ENCODE peak calls at places on chromosomes 7 and 10, in four cellular contexts. E is hepatocyte, R is MM.1S, D is OCI-LY7. P is an unnamed sample.

GRCh38 chr7:101239951-101240220 is 2.3 kb upstream of the CLDN15 start:
- DNase-seq in E (no peak), R (no peak), D (no peak), P (no peak)

GRCh38 chr7:46551603-46552002 is 630.5 kb upstream of the IGFBP3 start:
- DNase-seq in E (no peak), D (no peak), R (no peak), P (no peak)

GRCh38 chr10:130254168-130255061 is 118.2 kb downstream of the GLRX3 start:
- DNase-seq in D (no peak), E (no peak), R (no peak), P (no peak)

GRCh38 chr10:62001898-62002297 is 100.4 kb downstream of the ARID5B start:
- DNase-seq in E (no peak), R (no peak), D (no peak), P (no peak)

GRCh38 chr10:131041361-131041916 is 270.1 kb downstream of the TCERG1L start:
- DNase-seq in E (no peak), R (no peak), D (no peak), P (no peak)

GRCh38 chr10:34761443-34761842 is 53.7 kb downstream of the PARD3 start:
- DNase-seq in E (no peak), R (no peak), D (no peak), P (peak; percentile 78)

GRCh38 chr7:151095123-151095797 is 9.0 kb downstream of the AGAP3 start:
- DNase-seq in D (no peak), E (no peak), R (no peak), P (no peak)

GRCh38 chr10:108779501-108779900 is 1143.8 kb downstream of the XPNPEP1 start:
- DNase-seq in D (no peak), E (no peak), R (no peak), P (no peak)

GRCh38 chr7:111753968-111754367 is 191.7 kb upstream of the IMMP2L start:
- DNase-seq in D (no peak), R (no peak), E (no peak), P (no peak)

GRCh38 chr7:130277763-130278643 is 11.3 kb downstream of the CPA2 start:
- DNase-seq in D (no peak), R (no peak), E (peak; percentile 80), P (peak; percentile 24)

GRCh38 chr7:31853380-31853779 is 166.4 kb downstream of the PPP1R17 start:
- DNase-seq in R (no peak), D (no peak), E (no peak), P (no peak)

GRCh38 chr10:63107943-63108437 is 25.1 kb upstream of the NRBF2 start:
- DNase-seq in D (no peak), E (no peak), R (no peak), P (no peak)

GRCh38 chr10:84308481-84309304 is 19.7 kb upstream of the CCSER2 start:
- DNase-seq in D (no peak), R (no peak), E (no peak), P (peak; percentile 48)

GRCh38 chr10:46550076-46550790 is 6.2 kb downstream of the GPRIN2 start:
- DNase-seq in D (no peak), R (no peak), E (no peak), P (no peak)

GRCh38 chr7:103445228-103446020 is 583 bp downstream of the SLC26A5 start:
- DNase-seq in D (no peak), E (peak; percentile 6), R (no peak), P (no peak)

GRCh38 chr7:6614941-6615737 is at the start of gene ZNF853:
- DNase-seq in E (peak; percentile 46), R (no peak), D (no peak), P (no peak)

GRCh38 chr7:132526111-132526741 is 50.0 kb downstream of the PLXNA4 start:
- DNase-seq in E (no peak), D (no peak), R (no peak), P (no peak)

GRCh38 chr7:45712872-45713668 is 138.9 kb downstream of the ADCY1 start:
- DNase-seq in R (no peak), D (no peak), E (peak; percentile 3), P (no peak)

GRCh38 chr7:151608031-151608551 is 88.4 kb upstream of the RHEB start:
- DNase-seq in E (peak; percentile 73), R (no peak), D (no peak), P (peak; percentile 27)

GRCh38 chr7:48537561-48537960 is 366.3 kb downstream of the ABCA13 start:
- DNase-seq in E (peak; percentile 59), D (no peak), R (no peak), P (peak; percentile 69)

GRCh38 chr7:141304291-141304690 is 230.4 kb downstream of the TMEM178B start:
- DNase-seq in R (no peak), D (no peak), E (no peak), P (no peak)

GRCh38 chr7:133853706-133854276 is 273.3 kb upstream of the LRGUK start:
- DNase-seq in D (peak; percentile 63), R (peak; percentile 94), E (peak; percentile 31), P (peak; percentile 92)

GRCh38 chr10:133241501-133242205 is 4.0 kb downstream of the VENTX start:
- DNase-seq in R (peak; percentile 39), E (no peak), D (no peak), P (no peak)

GRCh38 chr7:151018421-151019129 is 5.7 kb downstream of the ATG9B start:
- DNase-seq in R (no peak), D (no peak), E (peak; percentile 68), P (no peak)

GRCh38 chr7:73461782-73462285 is 28.3 kb downstream of the FZD9 start:
- DNase-seq in E (no peak), D (no peak), R (no peak), P (no peak)
- H2AFZ ChIP-seq in E (no peak overlapping the region), D (no peak overlapping the region), R (no peak overlapping the region), P (no peak overlapping the region)

GRCh38 chr7:69108041-69108440 is 490.2 kb upstream of the AUTS2 start:
- DNase-seq in E (no peak), D (no peak), R (no peak), P (no peak)
- H2AFZ ChIP-seq in E (no peak overlapping the region), D (no peak overlapping the region), R (no peak overlapping the region), P (no peak overlapping the region)

GRCh38 chr10:33150146-33150545 is 184.3 kb downstream of the NRP1 start:
- DNase-seq in D (no peak), R (no peak), E (no peak), P (no peak)
- H2AFZ ChIP-seq in D (peak overlapping the region; percentile 47), R (no peak overlapping the region), E (no peak overlapping the region), P (no peak overlapping the region)

DNA sequence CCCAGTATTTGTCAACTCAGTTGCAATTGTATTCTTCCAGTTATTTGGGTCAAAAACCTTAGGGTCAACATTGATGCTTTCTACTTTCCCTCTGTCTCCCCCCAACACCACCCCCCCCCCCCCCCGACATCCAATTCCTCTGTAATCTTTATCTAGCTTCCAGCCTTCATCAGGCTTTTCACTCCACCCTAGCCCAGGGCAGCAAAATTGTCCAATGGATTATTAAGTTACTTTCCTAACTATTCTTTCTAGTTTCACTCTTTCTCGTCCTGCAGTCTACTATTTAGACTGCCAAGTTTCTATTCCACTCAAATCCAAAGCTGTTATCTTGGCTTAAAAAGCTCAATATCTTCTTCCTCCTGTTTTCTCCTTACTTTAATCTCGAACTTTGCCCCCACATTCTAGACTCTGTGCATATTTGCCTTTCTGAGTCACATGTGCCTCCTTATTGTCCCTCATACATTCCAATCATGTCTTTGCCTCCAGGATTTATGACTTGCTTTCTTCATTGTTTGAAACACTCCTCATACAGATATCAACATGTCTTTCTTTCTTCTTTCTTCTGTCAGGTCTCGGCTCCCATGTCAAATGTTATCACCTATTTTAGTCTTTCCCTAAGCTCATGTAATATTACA is 196.6 kb upstream of the TMEM196 start:
- DNase-seq in R (no peak), D (no peak), E (peak; percentile 50), P (peak; percentile 85)
- H2AFZ ChIP-seq in R (no peak overlapping the region), D (no peak overlapping the region), E (no peak overlapping the region), P (peak overlapping the region; percentile 35)

GRCh38 chr7:19410096-19410495 is 264.9 kb upstream of the FERD3L start:
- DNase-seq in D (no peak), E (no peak), R (no peak), P (no peak)

GRCh38 chr7:19408821-19409220 is 263.6 kb upstream of the FERD3L start:
- DNase-seq in R (no peak), D (no peak), E (no peak), P (no peak)

GRCh38 chr7:19413444-19413965 is 268.3 kb upstream of the FERD3L start:
- DNase-seq in D (no peak), R (no peak), E (no peak), P (no peak)
- H2AFZ ChIP-seq in D (no peak overlapping the region), R (no peak overlapping the region), E (no peak overlapping the region), P (no peak overlapping the region)

DNA sequence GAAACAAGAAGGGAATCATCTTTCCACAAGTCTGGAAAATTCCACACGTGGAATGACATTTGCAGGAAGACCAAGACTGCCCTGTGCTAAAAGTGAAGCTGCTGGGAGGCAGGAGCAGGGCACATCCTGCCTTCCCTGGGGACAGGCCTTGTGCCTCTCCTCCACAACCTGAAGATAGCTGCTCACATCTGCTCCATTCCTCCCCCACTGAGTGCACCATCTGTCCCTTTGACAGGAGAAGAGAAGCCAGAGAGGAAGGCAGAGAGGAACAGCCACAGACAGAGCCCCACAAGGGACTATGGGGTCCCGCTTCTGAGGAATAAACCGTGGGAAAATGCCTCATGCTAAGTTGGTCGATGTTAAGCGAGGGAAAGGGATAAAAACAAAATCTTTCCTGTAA is 15.9 kb upstream of the FAM171A1 start:
- DNase-seq in R (no peak), D (no peak), E (no peak), P (no peak)
- H2AFZ ChIP-seq in R (no peak overlapping the region), D (no peak overlapping the region), E (no peak overlapping the region), P (no peak overlapping the region)

GRCh38 chr7:14016950-14017349 is 27.5 kb upstream of the ETV1 start:
- DNase-seq in D (no peak), R (no peak), E (no peak), P (no peak)

GRCh38 chr7:14018751-14019150 is 29.3 kb upstream of the ETV1 start:
- DNase-seq in D (no peak), R (no peak), E (no peak), P (no peak)

GRCh38 chr7:14009453-14010418 is 20.3 kb upstream of the ETV1 start:
- DNase-seq in E (no peak), R (no peak), D (no peak), P (no peak)

DNA sequence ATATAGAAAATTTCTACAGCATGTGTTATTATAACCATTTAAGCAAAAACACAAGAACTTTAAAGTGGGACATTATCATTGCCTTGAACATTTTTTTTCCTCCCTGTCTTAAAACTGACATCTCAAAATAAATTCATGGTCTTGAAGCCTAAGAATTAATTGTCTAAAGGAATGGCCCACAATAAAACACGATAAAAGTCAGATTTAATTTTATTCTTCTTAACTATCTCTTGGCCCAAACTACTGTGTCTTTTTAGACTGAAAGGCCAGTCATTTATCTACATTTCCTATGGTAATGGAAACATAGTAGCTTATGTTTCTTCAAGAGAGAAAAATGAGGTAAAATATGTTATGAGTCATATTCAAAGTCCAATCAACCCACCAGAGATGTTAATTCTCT is 24.4 kb upstream of the ETV1 start:
- DNase-seq in E (no peak), D (no peak), R (no peak), P (no peak)
- H2AFZ ChIP-seq in E (no peak overlapping the region), D (no peak overlapping the region), R (no peak overlapping the region), P (no peak overlapping the region)